ENCODE peak calls at places on chromosome 1, in nine cellular contexts. O, P, E, Q, D, M, H, U and G are unnamed samples.
A peak's percentile ranks its signal among the peaks of the same experiment; 100 is the strongest.

GRCh38 chr1:34029525-34029924 is 135.5 kb downstream of the CSMD2 start:
- DNase-seq in E (no peak), U (no peak), P (no peak), M (no peak), O (no peak), D (no peak), Q (no peak), H (no peak), G (no peak)

GRCh38 chr1:68495532-68495931 is 1.4 kb downstream of the DEPDC1 start:
- DNase-seq in E (peak; percentile 8), U (no peak), P (no peak), D (no peak), M (no peak), H (no peak), O (peak; percentile 23), Q (no peak), G (no peak)

GRCh38 chr1:87939486-87939885 is 610.8 kb downstream of the LMO4 start:
- DNase-seq in Q (no peak), O (no peak), M (no peak), P (no peak), D (no peak), U (no peak), E (no peak), H (no peak), G (no peak)

GRCh38 chr1:42454409-42454808 is 1.4 kb downstream of the ZMYND12 start:
- DNase-seq in H (no peak), P (no peak), O (no peak), D (no peak), Q (no peak), U (no peak), M (no peak), E (no peak), G (no peak)

GRCh38 chr1:97820470-97821188 is 100.2 kb downstream of the DPYD start:
- DNase-seq in Q (no peak), E (no peak), H (peak; percentile 12), D (no peak), O (peak; percentile 63), M (no peak), U (no peak), P (no peak), G (no peak)

GRCh38 chr1:119838255-119838654 is 27.0 kb upstream of the REG4 start:
- DNase-seq in P (no peak), M (no peak), H (no peak), D (no peak), O (no peak), Q (no peak), E (no peak), U (no peak), G (no peak)

GRCh38 chr1:56105397-56105796 is 474.0 kb downstream of the PLPP3 start:
- DNase-seq in Q (no peak), E (no peak), H (no peak), M (no peak), O (no peak), U (no peak), P (no peak), D (no peak), G (no peak)

GRCh38 chr1:228058981-228059535 is 23.4 kb upstream of the ARF1 start:
- DNase-seq in Q (no peak), M (no peak), O (no peak), P (peak; percentile 87), E (no peak), H (no peak), U (no peak), D (peak; percentile 58), G (no peak)

GRCh38 chr1:220652995-220653394 is 37.2 kb upstream of the C1orf115 start:
- DNase-seq in U (no peak), Q (no peak), M (no peak), E (no peak), D (no peak), P (no peak), O (no peak), H (no peak), G (no peak)